ENCODE peak calls at places on chromosomes 5 and 9, in nine cellular contexts. Y is NCI-H1694 treated with DMSO at 0.1 percent for 48 hours; A is CD4-positive, alpha-beta T cell; B is NCI-H524; D is AG09319; Q is effector memory CD8-positive, alpha-beta T cell; C is erythroblast; G is body of pancreas; I is heart right ventricle. X is an unnamed sample.

GRCh38 chr5:82265052-82265451 is 13.1 kb downstream of the RPS23 start:
- DNase-seq in C (no peak), Q (no peak), I (no peak), G (no peak), D (no peak), B (no peak), Y (no peak), A (no peak), X (no peak)

GRCh38 chr9:91841591-91841990 is 108.4 kb downstream of the ROR2 start:
- DNase-seq in A (no peak), I (no peak), C (no peak), D (no peak), Y (no peak), G (no peak), Q (no peak), B (no peak), X (no peak)

GRCh38 chr9:121972501-121972981 is 120.6 kb downstream of the TTLL11 start:
- DNase-seq in B (no peak), Y (no peak), C (no peak), I (no peak), D (no peak), G (peak), A (no peak), Q (no peak), X (peak)

GRCh38 chr5:174501461-174502069 is 222.8 kb upstream of the MSX2 start:
- DNase-seq in Y (no peak), G (peak), B (no peak), D (no peak), A (no peak), Q (no peak), C (no peak), I (no peak), X (no peak)

GRCh38 chr9:130872912-130873503 is 23.6 kb downstream of the QRFP start:
- DNase-seq in C (no peak), D (no peak), Y (no peak), Q (no peak), G (peak), A (no peak), I (peak), B (no peak), X (no peak)

GRCh38 chr5:154189256-154189818 is 1.2 kb upstream of the GALNT10 start:
- DNase-seq in D (no peak), Q (no peak), B (no peak), A (no peak), I (peak), G (peak), Y (no peak), C (peak), X (no peak)

GRCh38 chr5:14510880-14511279 is 70.7 kb upstream of the OTULINL start:
- DNase-seq in Y (no peak), C (no peak), I (no peak), Q (no peak), G (no peak), B (no peak), A (no peak), D (no peak), X (no peak)

GRCh38 chr9:116479145-116479544 is 208.0 kb upstream of the TRIM32 start:
- DNase-seq in G (no peak), C (no peak), Y (no peak), I (no peak), D (no peak), B (no peak), A (no peak), Q (no peak), X (no peak)

GRCh38 chr5:177496111-177497010 is 1.0 kb downstream of the PDLIM7 start:
- DNase-seq in Q (no peak), B (peak), D (peak), G (peak), A (no peak), C (peak), I (no peak), Y (no peak), X (peak)

GRCh38 chr9:4139201-4139600 is 160.7 kb downstream of the GLIS3 start:
- DNase-seq in C (no peak), B (no peak), G (no peak), I (no peak), Q (no peak), D (no peak), Y (no peak), A (no peak), X (no peak)

GRCh38 chr9:127973169-127974001 is 7.4 kb downstream of the EEIG1 start:
- DNase-seq in Y (no peak), I (peak), Q (no peak), C (no peak), B (no peak), A (no peak), D (no peak), G (peak), X (no peak)

GRCh38 chr9:4262735-4263141 is 37.1 kb downstream of the GLIS3 start:
- DNase-seq in G (no peak), Y (no peak), C (no peak), Q (no peak), I (no peak), B (no peak), D (no peak), A (no peak), X (peak)

GRCh38 chr9:134443169-134444039 is 117.1 kb downstream of the RXRA start:
- DNase-seq in Q (peak), C (peak), B (peak), G (peak), D (peak), I (peak), Y (peak), A (peak), X (peak)

GRCh38 chr5:92687793-92688467 is 893.1 kb downstream of the NR2F1-AS1 start:
- DNase-seq in I (no peak), A (no peak), Y (no peak), Q (no peak), C (no peak), G (no peak), D (peak), B (peak), X (no peak)

GRCh38 chr9:101478444-101478843 is 42.9 kb upstream of the ALDOB start:
- DNase-seq in B (peak), I (no peak), D (no peak), C (no peak), G (no peak), A (no peak), Q (no peak), Y (peak), X (no peak)

GRCh38 chr9:134010774-134011173 is 14.5 kb upstream of the BRD3OS start:
- DNase-seq in C (peak), Q (no peak), A (no peak), I (no peak), Y (no peak), D (no peak), B (peak), G (peak), X (no peak)

GRCh38 chr5:120605325-120606079 is 141.4 kb downstream of the PRR16 start:
- DNase-seq in Y (no peak), I (no peak), Q (no peak), G (no peak), B (no peak), D (no peak), C (no peak), A (no peak), X (no peak)

GRCh38 chr9:16221350-16221749 is 649.1 kb downstream of the BNC2 start:
- DNase-seq in D (no peak), C (no peak), B (no peak), I (peak), G (no peak), Q (no peak), Y (no peak), A (no peak), X (no peak)

GRCh38 chr9:85112933-85113418 is 443.4 kb downstream of the NTRK2 start:
- DNase-seq in A (no peak), D (no peak), Y (no peak), C (no peak), B (no peak), I (no peak), G (no peak), Q (no peak), X (no peak)

GRCh38 chr9:116689633-116690032 is 2.5 kb downstream of the TRIM32 start:
- DNase-seq in C (peak), A (no peak), I (no peak), B (no peak), Q (no peak), D (no peak), Y (no peak), G (no peak), X (no peak)

GRCh38 chr5:151101151-151101550 is 20.3 kb upstream of the TNIP1 start:
- DNase-seq in D (no peak), B (no peak), C (peak), I (no peak), Q (no peak), Y (no peak), A (no peak), G (peak), X (no peak)

GRCh38 chr9:21491742-21492141 is 9.6 kb upstream of the IFNE start:
- DNase-seq in I (no peak), Y (no peak), B (no peak), D (no peak), A (no peak), C (no peak), Q (no peak), G (no peak), X (no peak)

GRCh38 chr9:98087420-98088354 is 31.2 kb downstream of the NANS start:
- DNase-seq in I (peak), Q (peak), Y (no peak), A (no peak), B (no peak), D (no peak), G (peak), C (peak), X (no peak)

GRCh38 chr5:176675676-176676360 is 28.5 kb downstream of the TSPAN17 start:
- DNase-seq in C (no peak), Y (peak), G (no peak), B (no peak), D (no peak), A (no peak), Q (no peak), I (no peak), X (no peak)

GRCh38 chr9:137436761-137437600 is 4.2 kb downstream of the ENTPD8 start:
- DNase-seq in G (peak), D (no peak), Q (no peak), I (no peak), B (no peak), C (no peak), Y (no peak), A (no peak), X (no peak)

GRCh38 chr9:75120661-75121060 is 32.3 kb downstream of the OSTF1 start:
- DNase-seq in Q (no peak), B (no peak), A (no peak), Y (no peak), C (no peak), D (no peak), I (no peak), G (no peak), X (no peak)

GRCh38 chr5:38600334-38601045 is 44.0 kb upstream of the LIFR start:
- DNase-seq in G (no peak), I (no peak), A (no peak), B (no peak), D (no peak), Y (no peak), C (no peak), Q (no peak), X (no peak)

GRCh38 chr5:150644496-150644895 is 4.0 kb downstream of the SYNPO start:
- DNase-seq in A (no peak), Q (no peak), G (peak), Y (peak), B (no peak), D (no peak), I (no peak), C (no peak), X (no peak)

GRCh38 chr9:13810510-13810909 is 503.4 kb downstream of the NFIB start:
- DNase-seq in A (no peak), G (no peak), C (no peak), Y (no peak), B (no peak), I (no peak), D (no peak), Q (no peak), X (no peak)

GRCh38 chr9:106696804-106697203 is 166.2 kb upstream of the ZNF462 start:
- DNase-seq in C (no peak), Y (no peak), B (no peak), I (no peak), A (no peak), G (no peak), D (no peak), Q (no peak), X (no peak)

GRCh38 chr9:107487521-107488399 is 1.8 kb downstream of the KLF4 start:
- DNase-seq in B (peak), Q (no peak), Y (no peak), A (peak), G (peak), D (no peak), C (peak), I (peak), X (no peak)

GRCh38 chr5:154487541-154487940 is 9.5 kb upstream of the HAND1 start:
- DNase-seq in D (no peak), A (no peak), Y (no peak), Q (no peak), B (no peak), C (no peak), G (no peak), I (no peak), X (no peak)

GRCh38 chr5:142327111-142327842 is 2.5 kb upstream of the SPRY4 start:
- DNase-seq in B (no peak), D (peak), I (no peak), A (no peak), Y (no peak), G (no peak), Q (no peak), C (no peak), X (no peak)

GRCh38 chr5:36777105-36777757 is 99.3 kb upstream of the NIPBL start:
- DNase-seq in G (peak), I (no peak), Y (no peak), A (no peak), D (no peak), Q (no peak), B (peak), C (no peak), X (no peak)

GRCh38 chr5:149913449-149914419 is 30.9 kb downstream of the PDE6A start:
- DNase-seq in C (peak), B (no peak), Q (no peak), G (no peak), Y (no peak), A (no peak), I (no peak), D (no peak), X (no peak)

GRCh38 chr9:129751841-129752801 is 721 bp downstream of the PTGES start:
- DNase-seq in Y (no peak), C (no peak), B (peak), I (no peak), D (no peak), A (no peak), G (peak), Q (no peak), X (no peak)

GRCh38 chr5:33321026-33321425 is 119.7 kb upstream of the TARS1 start:
- DNase-seq in A (no peak), C (no peak), D (peak), Y (no peak), I (no peak), Q (no peak), B (no peak), G (peak), X (peak)

GRCh38 chr5:100900142-100900795 is 2.8 kb downstream of the ST8SIA4 start:
- DNase-seq in A (no peak), Q (no peak), G (no peak), I (peak), B (peak), Y (peak), D (no peak), C (peak), X (no peak)

GRCh38 chr5:153476767-153477166 is 13.7 kb upstream of the GRIA1 start:
- DNase-seq in I (no peak), D (no peak), G (no peak), Y (no peak), Q (no peak), C (no peak), B (no peak), A (no peak), X (no peak)